ENCODE peak calls at places on chromosome 12, in ten cellular contexts. S is body of pancreas, Q is HCT116, B is testis, F is endothelial cell of umbilical vein, L is heart left ventricle, T is K562, Z is right lobe of liver, M is stomach, X is vagina. J is an unnamed sample. For H3K4me1 and H3K36me3, the result is how much of the 10 kb centered on the place peaks cover.

GRCh38 chr12:131674373-131674772 is 36.5 kb upstream of the SFSWAP start:
- DNase-seq in S (no peak), Q (no peak), B (no peak), F (no peak), L (no peak), T (no peak), Z (no peak), M (no peak), X (peak), J (no peak)

GRCh38 chr12:102960766-102961487 is 3.5 kb downstream of the ASCL1 start:
- DNase-seq in S (no peak), Q (no peak), B (no peak), F (no peak), L (no peak), T (no peak), Z (no peak), M (no peak), X (no peak), J (no peak)

GRCh38 chr12:12899530-12900380 is 8.4 kb downstream of the GPRC5A start:
- DNase-seq in S (no peak), Q (no peak), B (no peak), F (peak), L (no peak), T (no peak), Z (no peak), M (no peak), X (peak), J (peak)

GRCh38 chr12:95083471-95083870 is 10.1 kb upstream of the NR2C1 start:
- DNase-seq in S (no peak), Q (no peak), B (no peak), F (no peak), L (no peak), T (no peak), Z (no peak), M (no peak), X (no peak), J (no peak)

GRCh38 chr12:82176761-82177490 is 181.3 kb downstream of the CCDC59 start:
- DNase-seq in S (no peak), Q (no peak), B (no peak), F (no peak), L (no peak), T (no peak), Z (no peak), M (no peak), X (no peak), J (no peak)

GRCh38 chr12:94555687-94556086 is 94.7 kb downstream of the TMCC3 start:
- DNase-seq in S (no peak), Q (no peak), B (no peak), F (no peak), L (no peak), T (no peak), Z (no peak), M (no peak), X (no peak), J (no peak)

GRCh38 chr12:39490500-39491276 is 47.8 kb upstream of the KIF21A start:
- DNase-seq in S (no peak), Q (no peak), B (no peak), F (no peak), L (no peak), T (peak), Z (no peak), M (no peak), X (no peak), J (no peak)

GRCh38 chr12:5453471-5453870 is 21.6 kb downstream of the NTF3 start:
- DNase-seq in S (no peak), Q (no peak), B (no peak), F (no peak), L (no peak), T (no peak), Z (no peak), M (no peak), X (no peak), J (no peak)

GRCh38 chr12:85057370-85057963 is 21.3 kb downstream of the LRRIQ1 start:
- DNase-seq in S (peak), Q (peak), B (peak), F (peak), L (no peak), T (peak), Z (no peak), M (no peak), X (no peak), J (peak)

DNA sequence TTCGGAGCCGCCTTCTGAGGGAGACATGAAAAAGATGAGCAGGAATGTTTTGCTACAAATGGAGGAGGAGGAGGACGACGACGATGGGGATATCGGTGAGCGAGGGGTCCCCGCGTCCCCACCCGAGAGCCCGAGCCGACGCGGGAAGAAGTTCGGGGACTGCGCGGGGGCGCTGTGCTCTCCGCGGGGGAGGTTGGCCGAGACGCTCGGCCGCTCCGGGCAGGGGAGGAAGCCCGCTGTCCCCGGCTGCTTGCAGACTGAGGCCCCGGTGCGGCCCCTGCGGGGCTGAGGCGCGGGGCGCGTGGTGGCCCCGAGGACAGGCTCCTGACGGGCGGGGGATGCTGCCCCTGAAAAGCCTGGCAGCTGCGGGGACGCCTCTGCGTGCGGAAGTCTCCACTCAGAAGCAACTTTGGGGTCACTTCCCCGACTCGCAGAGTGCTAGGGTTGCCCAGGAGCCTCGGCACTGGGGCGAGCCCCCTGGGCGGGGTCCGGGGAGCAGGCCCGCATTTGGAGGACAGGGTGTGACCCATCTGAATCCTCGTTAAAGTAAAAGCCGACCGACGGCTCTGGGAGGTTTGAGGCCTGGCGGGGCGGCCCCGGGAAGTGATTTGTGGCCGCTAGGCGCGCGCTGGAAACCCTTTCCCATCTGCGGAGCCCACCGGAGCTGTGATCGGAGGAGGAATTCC is 545 bp downstream of the ANO6 start:
- DNase-seq in S (peak), Q (no peak), B (peak), F (peak), L (peak), T (peak), Z (peak), M (peak), X (no peak), J (peak)
- TF ChIP-seq POLR2A in S (no peak), Q (no peak), B (no peak), F (no peak), L (no peak), T (no peak), Z (no peak), M (no peak), X (no peak), J (no peak)

GRCh38 chr12:1978078-1978477 is 26.2 kb downstream of the DCP1B start:
- DNase-seq in S (no peak), Q (no peak), B (no peak), F (no peak), L (no peak), T (no peak), Z (no peak), M (no peak), X (no peak), J (no peak)
- H3K4me1 ChIP-seq in S (under half), Q (under half), B (under half), F (under half), L (under half), T (under half), Z (under half), M (under half), X (under half), J (under half)

DNA sequence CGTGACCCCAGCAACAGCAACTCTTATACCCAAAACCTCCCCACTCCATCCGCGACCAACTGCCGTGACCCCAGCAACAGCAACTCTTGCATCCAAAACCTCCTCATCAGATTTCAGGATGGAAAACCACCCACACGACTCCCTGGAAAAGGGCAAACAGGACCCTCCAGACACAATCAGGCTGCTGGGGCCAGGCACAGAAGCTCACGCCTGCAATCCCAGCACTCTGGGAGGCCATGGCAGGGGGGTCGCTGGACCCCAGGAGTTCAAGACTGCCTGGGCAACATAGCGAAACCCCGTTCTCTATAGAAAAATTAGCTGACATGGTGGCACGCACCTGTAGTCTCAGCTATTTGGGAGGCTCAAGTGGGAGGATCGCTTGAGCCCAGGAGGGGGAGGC is 19.7 kb downstream of the PGAM5 start:
- DNase-seq in S (no peak), Q (no peak), B (no peak), F (no peak), L (peak), T (no peak), Z (no peak), M (no peak), X (no peak), J (no peak)
- H3K36me3 ChIP-seq in S (half or more), Q (under half), B (under half), F (half or more), L (half or more), T (half or more), Z (under half), M (half or more), X (half or more), J (half or more)

GRCh38 chr12:56448860-56449621 is at the start of gene TIMELESS:
- DNase-seq in S (peak), Q (peak), B (peak), F (peak), L (peak), T (peak), Z (peak), M (peak), X (no peak), J (peak)
- TF ChIP-seq POLR2A in S (peak), Q (peak), B (no peak), F (peak), L (no peak), T (peak), Z (peak), M (no peak), X (peak), J (peak)

GRCh38 chr12:108305520-108305919 is 33.6 kb downstream of the CMKLR1 start:
- DNase-seq in S (peak), Q (no peak), B (peak), F (no peak), L (peak), T (peak), Z (peak), M (peak), X (peak), J (peak)

GRCh38 chr12:108308432-108308831 is 30.7 kb downstream of the CMKLR1 start:
- DNase-seq in S (no peak), Q (no peak), B (no peak), F (no peak), L (no peak), T (no peak), Z (no peak), M (no peak), X (no peak), J (no peak)

GRCh38 chr12:108306506-108306905 is 32.6 kb downstream of the CMKLR1 start:
- DNase-seq in S (no peak), Q (no peak), B (no peak), F (no peak), L (no peak), T (no peak), Z (no peak), M (no peak), X (no peak), J (no peak)

GRCh38 chr12:108306014-108306501 is 33.1 kb downstream of the CMKLR1 start:
- DNase-seq in S (no peak), Q (no peak), B (no peak), F (peak), L (no peak), T (peak), Z (no peak), M (no peak), X (no peak), J (no peak)

GRCh38 chr12:108307006-108307405 is 32.1 kb downstream of the CMKLR1 start:
- DNase-seq in S (no peak), Q (no peak), B (no peak), F (no peak), L (no peak), T (no peak), Z (no peak), M (no peak), X (no peak), J (no peak)
- H3K4me1 ChIP-seq in S (half or more), Q (under half), B (under half), F (under half), L (under half), T (under half), Z (under half), M (half or more), X (under half), J (under half)

GRCh38 chr12:19323768-19324167 is 115.5 kb upstream of the AEBP2 start:
- DNase-seq in S (no peak), Q (no peak), B (no peak), F (no peak), L (no peak), T (no peak), Z (no peak), M (no peak), X (no peak), J (no peak)
- H3K36me3 ChIP-seq in S (under half), Q (under half), B (under half), F (under half), L (half or more), T (under half), Z (under half), M (half or more), X (under half), J (under half)

DNA sequence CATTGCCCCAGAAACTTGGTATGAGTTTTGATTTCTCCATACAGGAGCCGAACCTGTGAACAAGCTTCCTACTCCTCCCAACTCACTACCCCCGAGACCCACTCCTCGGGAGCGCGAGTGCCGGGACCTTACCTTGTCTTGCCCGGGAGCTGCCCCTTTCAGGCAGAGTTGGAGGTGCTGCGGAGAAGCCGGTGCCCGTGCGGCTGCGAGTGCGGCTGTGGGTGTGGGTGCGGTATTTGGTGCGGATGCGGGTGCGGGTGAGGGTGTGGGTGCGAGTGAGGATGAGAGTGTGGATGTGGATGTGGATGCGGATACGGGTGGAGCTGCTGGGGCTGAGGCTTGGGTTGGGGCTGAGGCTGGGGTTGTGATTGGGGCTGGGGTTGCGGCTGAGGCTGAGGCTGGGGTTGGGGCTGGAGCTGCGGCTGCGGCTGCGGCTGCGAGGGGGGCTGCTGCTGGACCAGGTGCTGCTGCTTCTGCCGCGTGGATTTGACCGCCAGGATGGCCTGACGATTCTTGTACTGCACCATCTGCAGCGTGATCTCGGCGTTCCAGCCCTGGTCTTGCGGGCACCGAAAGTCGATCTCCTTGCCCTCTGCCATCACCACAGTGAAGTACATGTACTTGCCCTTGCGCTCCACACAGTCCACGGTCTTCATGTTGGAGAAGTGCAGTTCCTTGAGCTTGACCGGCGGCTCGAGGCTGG is 1.0 kb downstream of the PHLDA1 start:
- DNase-seq in S (peak), Q (no peak), B (peak), F (peak), L (peak), T (no peak), Z (peak), M (peak), X (peak), J (peak)
- TF ChIP-seq POLR2A in S (no peak), Q (peak), B (no peak), F (peak), L (no peak), T (no peak), Z (no peak), M (no peak), X (no peak), J (no peak)

GRCh38 chr12:111768159-111768895 is 1.6 kb downstream of the ALDH2 start:
- DNase-seq in S (no peak), Q (no peak), B (no peak), F (no peak), L (no peak), T (no peak), Z (no peak), M (no peak), X (no peak), J (no peak)

GRCh38 chr12:111767362-111768158 is 827 bp downstream of the ALDH2 start:
- DNase-seq in S (no peak), Q (peak), B (no peak), F (peak), L (no peak), T (no peak), Z (no peak), M (no peak), X (no peak), J (peak)

GRCh38 chr12:111766608-111767361 is at the start of gene ALDH2:
- DNase-seq in S (peak), Q (peak), B (peak), F (peak), L (peak), T (peak), Z (peak), M (peak), X (no peak), J (peak)

GRCh38 chr12:111773801-111774551 is 7.2 kb downstream of the ALDH2 start:
- DNase-seq in S (peak), Q (no peak), B (peak), F (no peak), L (no peak), T (no peak), Z (peak), M (peak), X (peak), J (peak)

DNA sequence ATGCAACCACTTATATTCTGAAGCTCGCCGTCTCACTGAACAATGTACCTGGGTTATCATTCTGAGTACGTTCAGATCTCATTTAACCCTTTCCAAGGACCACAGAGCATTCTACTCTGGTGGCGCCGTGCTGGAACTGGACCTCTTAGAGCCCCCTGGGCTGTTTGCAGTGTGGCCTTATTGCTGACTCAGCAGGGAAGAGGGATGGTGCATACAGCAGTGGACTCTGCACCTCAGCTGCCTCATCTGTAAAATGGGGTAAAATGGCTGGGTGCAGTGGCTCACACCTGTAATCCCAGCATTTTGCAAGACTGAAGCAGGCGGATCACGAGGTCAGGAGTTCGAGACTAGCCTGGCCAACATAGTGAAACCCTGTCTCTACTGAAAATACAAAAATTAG is 2.9 kb downstream of the ALDH2 start:
- DNase-seq in S (no peak), Q (no peak), B (no peak), F (no peak), L (no peak), T (no peak), Z (no peak), M (no peak), X (no peak), J (no peak)
- H3K4me1 ChIP-seq in S (half or more), Q (under half), B (under half), F (under half), L (under half), T (under half), Z (half or more), M (half or more), X (half or more), J (under half)

J was measured in thyroid gland.